ENCODE peak calls at places on chromosomes 1 and 21, in six cellular contexts. Q is cerebellar cortex, N is GM12891, K is left lobe of liver, A is heart right ventricle, Z is NCI-H510A. B is an unnamed sample.

GRCh38 chr1:26281971-26282693 is 2.2 kb downstream of the SH3BGRL3 start:
- DNase-seq in Q (no peak), Z (no peak), A (no peak), N (no peak), K (no peak), B (no peak)

GRCh38 chr1:44496541-44497171 is 91.6 kb downstream of the RNF220 start:
- DNase-seq in Q (no peak), K (no peak), N (no peak), Z (no peak), A (peak), B (no peak)

GRCh38 chr21:40853956-40854688 is 7.2 kb upstream of the DSCAM start:
- DNase-seq in Q (no peak), N (no peak), K (no peak), Z (no peak), A (no peak), B (no peak)

GRCh38 chr1:183931646-183932271 is 105.8 kb downstream of the COLGALT2 start:
- DNase-seq in N (no peak), Z (no peak), A (no peak), Q (no peak), K (no peak), B (no peak)

GRCh38 chr1:72526926-72527325 is 244.6 kb upstream of the NEGR1 start:
- DNase-seq in A (no peak), Z (no peak), K (no peak), N (no peak), Q (no peak), B (peak)

GRCh38 chr1:19665044-19665455 is 375 bp downstream of the HTR6 start:
- DNase-seq in K (no peak), Z (no peak), Q (no peak), N (no peak), A (no peak), B (no peak)

GRCh38 chr21:39660191-39660590 is 47.5 kb downstream of the B3GALT5 start:
- DNase-seq in Q (no peak), A (peak), K (peak), Z (peak), N (no peak), B (no peak)

GRCh38 chr1:206979379-206980043 is 9.3 kb upstream of the FCAMR start:
- DNase-seq in K (no peak), A (no peak), Z (no peak), Q (peak), N (no peak), B (peak)

GRCh38 chr1:109769335-109770078 is 5.8 kb upstream of the EPS8L3 start:
- DNase-seq in K (no peak), A (no peak), Z (no peak), N (no peak), Q (no peak), B (peak)

GRCh38 chr1:116076831-116077230 is 34.4 kb upstream of the MAB21L3 start:
- DNase-seq in K (no peak), Q (no peak), N (no peak), Z (no peak), A (no peak), B (peak)

GRCh38 chr1:214617246-214617645 is 14.3 kb downstream of the CENPF start:
- DNase-seq in A (no peak), K (no peak), N (no peak), Z (no peak), Q (no peak), B (no peak)

GRCh38 chr1:15068152-15068551 is 85.4 kb upstream of the TMEM51 start:
- DNase-seq in Q (no peak), K (no peak), A (no peak), Z (no peak), N (no peak), B (no peak)

GRCh38 chr1:15932612-15933011 is 43.3 kb downstream of the ZBTB17 start:
- DNase-seq in N (no peak), K (no peak), Q (no peak), Z (no peak), A (no peak), B (no peak)

GRCh38 chr1:204443260-204443619 is 31.6 kb upstream of the PPP1R15B start:
- DNase-seq in Q (no peak), N (no peak), K (no peak), A (no peak), Z (peak), B (peak)

GRCh38 chr1:92934395-92935378 is 26.6 kb downstream of the DIPK1A start:
- DNase-seq in Q (peak), A (peak), Z (peak), K (no peak), N (no peak), B (peak)

GRCh38 chr1:232524056-232524455 is 105.9 kb downstream of the SIPA1L2 start:
- DNase-seq in N (no peak), Z (no peak), A (no peak), K (no peak), Q (no peak), B (peak)

GRCh38 chr21:35382696-35383095 is 333.6 kb upstream of the RUNX1 start:
- DNase-seq in Q (no peak), N (no peak), A (no peak), K (no peak), Z (no peak), B (no peak)

GRCh38 chr1:40944841-40945430 is 34.6 kb upstream of the CTPS1 start:
- DNase-seq in K (peak), N (no peak), Z (no peak), Q (no peak), A (no peak), B (no peak)

GRCh38 chr1:4027492-4028138 is 127.5 kb upstream of the C1orf174 start:
- DNase-seq in N (peak), Z (no peak), K (no peak), A (no peak), Q (no peak), B (no peak)

GRCh38 chr1:74193908-74194307 is 4.1 kb downstream of the LRRIQ3 start:
- DNase-seq in K (no peak), Z (no peak), N (no peak), Q (no peak), A (peak), B (peak)

GRCh38 chr1:31181515-31182343 is 58.0 kb downstream of the NKAIN1 start:
- DNase-seq in A (peak), K (peak), Z (no peak), N (peak), Q (no peak), B (no peak)

GRCh38 chr1:246280551-246280950 is 226.5 kb downstream of the SMYD3 start:
- DNase-seq in Q (peak), Z (no peak), A (no peak), K (no peak), N (no peak), B (peak)

GRCh38 chr1:216832192-216832591 is 109.0 kb upstream of the ESRRG start:
- DNase-seq in Q (no peak), Z (no peak), K (no peak), N (no peak), A (no peak), B (no peak)

GRCh38 chr1:222066539-222066938 is 324.6 kb upstream of the DUSP10 start:
- DNase-seq in K (no peak), Z (no peak), Q (no peak), N (no peak), A (no peak), B (no peak)